ENCODE peak calls at places on chromosome 16, in four cellular contexts. One of them, this sample, is unnamed.

GRCh38 chr16:80912651-80913050 is 94.0 kb downstream of the CMC2 start:
- DNase-seq in AG04450: no peak
- DNase-seq in body of pancreas: no peak
- DNase-seq in tibial artery: no peak
- DNase-seq in this sample: no peak

GRCh38 chr16:82580293-82580900 is 46.4 kb upstream of the CDH13 start:
- DNase-seq in AG04450: no peak
- DNase-seq in body of pancreas: no peak
- DNase-seq in tibial artery: no peak
- DNase-seq in this sample: peak

GRCh38 chr16:24983521-24983920 is 31.6 kb downstream of the ARHGAP17 start:
- DNase-seq in AG04450: no peak
- DNase-seq in body of pancreas: no peak
- DNase-seq in tibial artery: no peak
- DNase-seq in this sample: no peak

GRCh38 chr16:4298761-4299522 is 16.9 kb upstream of the GLIS2 start:
- DNase-seq in AG04450: peak
- DNase-seq in body of pancreas: no peak
- DNase-seq in tibial artery: no peak
- DNase-seq in this sample: peak

GRCh38 chr16:17229766-17230165 is 241.0 kb downstream of the XYLT1 start:
- DNase-seq in AG04450: no peak
- DNase-seq in body of pancreas: no peak
- DNase-seq in tibial artery: no peak
- DNase-seq in this sample: no peak

GRCh38 chr16:89360760-89361435 is 129.5 kb downstream of the ANKRD11 start:
- DNase-seq in AG04450: no peak
- DNase-seq in body of pancreas: no peak
- DNase-seq in tibial artery: no peak
- DNase-seq in this sample: no peak

GRCh38 chr16:55664786-55665407 is 9.1 kb downstream of the SLC6A2 start:
- DNase-seq in AG04450: no peak
- DNase-seq in body of pancreas: no peak
- DNase-seq in tibial artery: no peak
- DNase-seq in this sample: no peak

GRCh38 chr16:83116274-83116892 is 489.6 kb downstream of the CDH13 start:
- DNase-seq in AG04450: no peak
- DNase-seq in body of pancreas: no peak
- DNase-seq in tibial artery: no peak
- DNase-seq in this sample: no peak

GRCh38 chr16:48110982-48111381 is 44.8 kb downstream of the ABCC12 start:
- DNase-seq in AG04450: no peak
- DNase-seq in body of pancreas: no peak
- DNase-seq in tibial artery: no peak
- DNase-seq in this sample: no peak

GRCh38 chr16:82713778-82714177 is 87.0 kb downstream of the CDH13 start:
- DNase-seq in AG04450: no peak
- DNase-seq in body of pancreas: no peak
- DNase-seq in tibial artery: no peak
- DNase-seq in this sample: no peak

GRCh38 chr16:85192736-85193493 is 80.6 kb upstream of the CIBAR2 start:
- DNase-seq in AG04450: peak
- DNase-seq in body of pancreas: no peak
- DNase-seq in tibial artery: no peak
- DNase-seq in this sample: no peak

GRCh38 chr16:75606507-75606906 is 16.6 kb downstream of the ADAT1 start:
- DNase-seq in AG04450: no peak
- DNase-seq in body of pancreas: no peak
- DNase-seq in tibial artery: no peak
- DNase-seq in this sample: no peak

GRCh38 chr16:50680907-50681885 is at the start of gene SNX20:
- DNase-seq in AG04450: no peak
- DNase-seq in body of pancreas: no peak
- DNase-seq in tibial artery: peak
- DNase-seq in this sample: no peak

GRCh38 chr16:85321856-85322271 is 209.6 kb upstream of the CIBAR2 start:
- DNase-seq in AG04450: peak
- DNase-seq in body of pancreas: peak
- DNase-seq in tibial artery: peak
- DNase-seq in this sample: peak

GRCh38 chr16:1474047-1474446 is 781 bp downstream of the CLCN7 start:
- DNase-seq in AG04450: no peak
- DNase-seq in body of pancreas: no peak
- DNase-seq in tibial artery: no peak
- DNase-seq in this sample: no peak

GRCh38 chr16:27241658-27242057 is 26.9 kb downstream of the NSMCE1 start:
- DNase-seq in AG04450: no peak
- DNase-seq in body of pancreas: no peak
- DNase-seq in tibial artery: no peak
- DNase-seq in this sample: no peak

GRCh38 chr16:12184419-12184831 is 207.9 kb downstream of the SNX29 start:
- DNase-seq in AG04450: no peak
- DNase-seq in body of pancreas: no peak
- DNase-seq in tibial artery: no peak
- DNase-seq in this sample: no peak

GRCh38 chr16:83574388-83574787 is 233.4 kb upstream of the HSBP1 start:
- DNase-seq in AG04450: peak
- DNase-seq in body of pancreas: no peak
- DNase-seq in tibial artery: no peak
- DNase-seq in this sample: no peak

GRCh38 chr16:47887496-47887895 is 268.3 kb downstream of the ABCC12 start:
- DNase-seq in AG04450: no peak
- DNase-seq in body of pancreas: no peak
- DNase-seq in tibial artery: no peak
- DNase-seq in this sample: no peak

GRCh38 chr16:26721290-26721689 is 345.4 kb upstream of the C16orf82 start:
- DNase-seq in AG04450: no peak
- DNase-seq in body of pancreas: no peak
- DNase-seq in tibial artery: no peak
- DNase-seq in this sample: no peak

GRCh38 chr16:53982631-53983042 is 278.7 kb downstream of the FTO start:
- DNase-seq in AG04450: no peak
- DNase-seq in body of pancreas: no peak
- DNase-seq in tibial artery: no peak
- DNase-seq in this sample: no peak

GRCh38 chr16:59605706-59606105 is 871.6 kb upstream of the GOT2 start:
- DNase-seq in AG04450: no peak
- DNase-seq in body of pancreas: no peak
- DNase-seq in tibial artery: no peak
- DNase-seq in this sample: no peak

GRCh38 chr16:25493136-25493811 is 198.5 kb upstream of the HS3ST4 start:
- DNase-seq in AG04450: no peak
- DNase-seq in body of pancreas: no peak
- DNase-seq in tibial artery: no peak
- DNase-seq in this sample: no peak

GRCh38 chr16:1821861-1822611 is 4.6 kb downstream of the HAGH start:
- DNase-seq in AG04450: no peak
- DNase-seq in body of pancreas: no peak
- DNase-seq in tibial artery: no peak
- DNase-seq in this sample: no peak

GRCh38 chr16:11636172-11636721 is 32.0 kb upstream of the SNN start:
- DNase-seq in AG04450: no peak
- DNase-seq in body of pancreas: peak
- DNase-seq in tibial artery: no peak
- DNase-seq in this sample: no peak

GRCh38 chr16:15897834-15898254 is 9.4 kb upstream of the CEP20 start:
- DNase-seq in AG04450: no peak
- DNase-seq in body of pancreas: no peak
- DNase-seq in tibial artery: no peak
- DNase-seq in this sample: no peak

GRCh38 chr16:17431012-17431411 is 39.7 kb downstream of the XYLT1 start:
- DNase-seq in AG04450: no peak
- DNase-seq in body of pancreas: no peak
- DNase-seq in tibial artery: no peak
- DNase-seq in this sample: no peak

GRCh38 chr16:81094771-81095251 is 1.4 kb downstream of the GCSH start:
- DNase-seq in AG04450: no peak
- DNase-seq in body of pancreas: no peak
- DNase-seq in tibial artery: no peak
- DNase-seq in this sample: no peak

GRCh38 chr16:31487720-31488629 is 5.1 kb downstream of the SLC5A2 start:
- DNase-seq in AG04450: no peak
- DNase-seq in body of pancreas: peak
- DNase-seq in tibial artery: no peak
- DNase-seq in this sample: no peak

GRCh38 chr16:48613061-48613957 is 3.3 kb upstream of the N4BP1 start:
- DNase-seq in AG04450: peak
- DNase-seq in body of pancreas: no peak
- DNase-seq in tibial artery: no peak
- DNase-seq in this sample: no peak

GRCh38 chr16:70698901-70699300 is 13.0 kb upstream of the MTSS2 start:
- DNase-seq in AG04450: no peak
- DNase-seq in body of pancreas: no peak
- DNase-seq in tibial artery: no peak
- DNase-seq in this sample: no peak

GRCh38 chr16:69270395-69270794 is 40.8 kb upstream of the VPS4A start:
- DNase-seq in AG04450: no peak
- DNase-seq in body of pancreas: no peak
- DNase-seq in tibial artery: no peak
- DNase-seq in this sample: no peak

DNA sequence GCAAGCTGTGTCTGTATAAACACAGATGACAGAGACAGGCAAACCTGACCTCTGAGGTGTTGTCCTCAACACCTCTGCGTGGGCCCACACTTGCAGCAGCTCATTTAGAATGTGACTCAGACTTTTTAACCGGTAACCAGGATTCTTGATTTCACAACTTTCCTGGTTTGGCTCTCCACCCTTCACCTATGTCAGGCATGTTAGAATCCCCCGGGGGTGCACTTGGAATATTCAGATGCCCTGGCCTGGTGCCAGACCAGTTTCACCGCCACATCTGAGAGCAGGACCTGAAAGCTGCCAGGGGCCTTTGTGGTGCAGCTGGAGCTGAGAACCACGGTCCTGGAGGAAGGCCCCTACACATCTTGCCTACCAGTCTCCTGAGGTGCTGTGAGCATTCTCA is 4.8 kb downstream of the DHODH start:
- DNase-seq in AG04450: no peak
- DNase-seq in body of pancreas: no peak
- DNase-seq in tibial artery: no peak
- DNase-seq in this sample: no peak
- H3K4me3 ChIP-seq in AG04450: no peak
- H3K4me3 ChIP-seq in body of pancreas: no peak
- H3K4me3 ChIP-seq in tibial artery: no peak
- H3K4me3 ChIP-seq in this sample: peak

DNA sequence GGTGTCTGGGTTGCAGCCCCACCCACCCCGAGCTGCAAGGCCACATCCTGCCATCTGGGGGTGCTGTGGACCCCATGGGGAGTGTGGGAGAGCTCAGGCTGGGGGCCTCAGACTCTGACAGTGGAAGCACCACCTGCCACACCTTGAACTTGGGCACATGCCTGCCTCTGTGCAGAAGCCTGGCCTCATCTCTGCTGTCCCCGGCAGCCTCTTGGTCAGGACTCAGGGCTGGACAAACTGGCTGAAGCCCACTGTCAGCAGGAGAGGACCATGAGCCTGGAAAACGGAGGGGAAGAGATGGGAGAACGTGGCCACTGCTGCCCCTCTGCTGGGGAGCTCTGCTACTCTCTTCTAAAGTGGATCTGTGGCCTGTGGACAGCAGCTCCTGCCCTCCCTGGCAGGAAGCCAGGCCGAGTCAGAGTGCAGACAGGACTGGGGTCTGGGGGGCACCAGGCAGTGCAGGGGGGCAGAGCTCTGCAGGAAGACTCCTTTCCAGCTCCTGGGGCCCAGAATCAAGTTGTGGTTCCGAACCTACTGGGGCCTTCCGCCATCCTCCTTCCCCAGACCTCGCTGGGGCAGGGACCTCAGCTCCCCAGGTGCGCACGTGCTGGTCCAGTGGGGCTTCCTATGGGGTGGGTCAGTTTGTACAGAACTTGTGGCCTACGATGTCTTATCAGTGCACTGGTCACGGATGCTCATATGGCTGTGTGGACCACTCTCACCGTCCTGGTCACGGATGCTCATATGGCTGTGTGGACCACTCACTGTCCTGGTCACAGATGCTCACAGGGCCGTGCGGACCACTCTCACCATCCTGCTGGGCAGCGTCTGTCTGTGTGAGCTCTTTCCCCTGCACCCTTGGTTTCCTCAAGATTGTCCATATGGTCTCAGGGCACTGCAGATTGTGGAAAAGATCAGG is 207.7 kb downstream of the LAT start:
- DNase-seq in AG04450: no peak
- DNase-seq in body of pancreas: no peak
- DNase-seq in tibial artery: peak
- DNase-seq in this sample: no peak
- TF ChIP-seq CTCF in AG04450: peak
- TF ChIP-seq CTCF in body of pancreas: no peak
- TF ChIP-seq CTCF in tibial artery: no peak
- TF ChIP-seq CTCF in this sample: no peak

GRCh38 chr16:9122969-9123368 is 31.5 kb downstream of the HAPSTR1 start:
- DNase-seq in AG04450: no peak
- DNase-seq in body of pancreas: no peak
- DNase-seq in tibial artery: no peak
- DNase-seq in this sample: no peak
- H3K27ac ChIP-seq in AG04450: no peak
- H3K27ac ChIP-seq in body of pancreas: no peak
- H3K27ac ChIP-seq in tibial artery: no peak
- H3K27ac ChIP-seq in this sample: no peak

DNA sequence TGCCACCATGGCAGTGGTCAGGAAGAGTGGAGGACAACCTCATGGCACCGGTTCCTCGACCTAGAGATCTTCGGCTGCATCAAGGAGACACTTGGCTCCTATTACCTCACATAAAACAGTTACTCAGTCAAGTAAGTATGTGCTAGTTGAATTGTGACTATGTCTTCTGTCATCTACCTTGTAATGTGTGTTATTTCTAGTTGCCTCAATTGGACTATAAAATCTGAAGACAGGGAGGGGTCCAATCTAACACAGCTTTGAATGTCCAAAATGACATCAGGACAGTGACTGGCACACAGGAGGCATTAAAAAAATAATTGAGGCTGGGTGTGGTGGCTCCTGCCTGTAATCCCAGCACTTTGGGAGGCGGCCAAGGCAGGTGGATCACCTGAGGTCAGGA is 17.2 kb downstream of the C16orf86 start:
- DNase-seq in AG04450: no peak
- DNase-seq in body of pancreas: no peak
- DNase-seq in tibial artery: no peak
- DNase-seq in this sample: no peak
- H3K4me3 ChIP-seq in AG04450: no peak
- H3K4me3 ChIP-seq in body of pancreas: no peak
- H3K4me3 ChIP-seq in tibial artery: no peak
- H3K4me3 ChIP-seq in this sample: no peak

GRCh38 chr16:52071101-52071500 is 475.8 kb downstream of the TOX3 start:
- DNase-seq in AG04450: no peak
- DNase-seq in body of pancreas: no peak
- DNase-seq in tibial artery: no peak
- DNase-seq in this sample: no peak
- TF ChIP-seq CTCF in AG04450: no peak
- TF ChIP-seq CTCF in body of pancreas: no peak
- TF ChIP-seq CTCF in tibial artery: no peak
- TF ChIP-seq CTCF in this sample: no peak

DNA sequence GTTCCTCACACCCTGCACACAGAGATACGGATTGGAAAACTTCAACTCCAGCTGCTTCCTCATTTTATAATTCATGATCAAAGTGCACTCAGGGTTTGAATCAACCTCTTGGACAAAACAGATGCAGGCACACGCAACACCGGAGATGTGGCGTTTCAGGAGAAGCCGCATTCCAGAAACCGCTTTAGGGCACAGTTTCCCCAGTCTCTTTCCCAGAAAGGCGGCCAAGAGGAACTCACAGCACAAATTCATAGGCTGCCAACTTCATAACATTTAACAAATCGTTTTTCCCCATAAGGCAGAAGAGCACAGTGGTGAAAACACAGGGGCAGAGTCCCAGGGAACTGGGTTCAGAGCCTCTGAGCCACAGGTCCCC is 8.4 kb downstream of the MTHFSD start:
- DNase-seq in AG04450: no peak
- DNase-seq in body of pancreas: no peak
- DNase-seq in tibial artery: no peak
- DNase-seq in this sample: no peak
- H3K27ac ChIP-seq in AG04450: no peak
- H3K27ac ChIP-seq in body of pancreas: no peak
- H3K27ac ChIP-seq in tibial artery: no peak
- H3K27ac ChIP-seq in this sample: no peak